ENCODE peak calls at places on chromosomes 11 and 22, in six cellular contexts. P is PC-9, D is GM23248, N is PC-3, I is SK-N-SH, G is MM.1S. A is an unnamed sample. For H3F3A and H3K9me2, the result is how much of the 10 kb centered on the place peaks cover.

GRCh38 chr11:47912843-47913437 is 64.8 kb upstream of the NUP160 start:
- DNase-seq in P (peak), D (peak), N (no peak), I (no peak), G (no peak), A (no peak)

GRCh38 chr11:95108159-95108611 is 18.5 kb downstream of the ENDOD1 start:
- DNase-seq in P (peak), D (peak), N (peak), I (no peak), G (no peak), A (no peak)

GRCh38 chr11:76493626-76494539 is 49.1 kb downstream of the EMSY start:
- DNase-seq in P (no peak), D (no peak), N (no peak), I (no peak), G (no peak), A (no peak)

GRCh38 chr11:74559934-74560309 is 32.5 kb upstream of the POLD3 start:
- DNase-seq in P (no peak), D (peak), N (peak), I (no peak), G (no peak), A (no peak)

GRCh38 chr22:49996192-49996531 is 16.4 kb downstream of the IL17REL start:
- DNase-seq in P (no peak), D (no peak), N (no peak), I (no peak), G (no peak), A (no peak)

GRCh38 chr11:12222099-12222751 is 111.8 kb downstream of the MICAL2 start:
- DNase-seq in P (peak), D (no peak), N (no peak), I (no peak), G (no peak), A (no peak)

GRCh38 chr11:102791271-102792036 is 6.5 kb downstream of the MMP1 start:
- DNase-seq in P (no peak), D (peak), N (peak), I (no peak), G (no peak), A (no peak)

GRCh38 chr11:104897891-104898684 is at the start of gene CASP12:
- DNase-seq in P (no peak), D (no peak), N (no peak), I (no peak), G (no peak), A (no peak)

GRCh38 chr11:27471067-27471587 is 1.5 kb downstream of the LGR4 start:
- DNase-seq in P (peak), D (peak), N (peak), I (no peak), G (no peak), A (peak)

GRCh38 chr11:114880458-114880857 is 202.1 kb downstream of the NXPE2 start:
- DNase-seq in P (no peak), D (no peak), N (no peak), I (no peak), G (no peak), A (no peak)

GRCh38 chr22:19523240-19524169 is 705 bp downstream of the CLDN5 start:
- DNase-seq in P (no peak), D (peak), N (no peak), I (peak), G (no peak), A (peak)

GRCh38 chr22:39208013-39208680 is 36.6 kb downstream of the PDGFB start:
- DNase-seq in P (no peak), D (no peak), N (no peak), I (no peak), G (no peak), A (no peak)

GRCh38 chr11:15750535-15751297 is 605.6 kb downstream of the SOX6 start:
- DNase-seq in P (no peak), D (no peak), N (no peak), I (peak), G (no peak), A (no peak)

GRCh38 chr11:88171982-88172381 is 3.3 kb downstream of the RAB38 start:
- DNase-seq in P (no peak), D (no peak), N (no peak), I (no peak), G (no peak), A (no peak)

GRCh38 chr11:132427611-132428010 is 1057.2 kb downstream of the NTM start:
- DNase-seq in P (no peak), D (peak), N (no peak), I (no peak), G (no peak), A (no peak)

GRCh38 chr11:59180907-59181306 is 9.0 kb downstream of the DTX4 start:
- DNase-seq in P (no peak), D (no peak), N (no peak), I (no peak), G (no peak), A (no peak)

GRCh38 chr11:3934658-3935057 is 79.2 kb downstream of the STIM1 start:
- DNase-seq in P (no peak), D (no peak), N (no peak), I (peak), G (no peak), A (no peak)

GRCh38 chr22:45504703-45505341 is 2.1 kb downstream of the FBLN1 start:
- DNase-seq in P (no peak), D (peak), N (no peak), I (peak), G (no peak), A (peak)

GRCh38 chr22:40509401-40510134 is 127.0 kb downstream of the MRTFA start:
- DNase-seq in P (peak), D (peak), N (no peak), I (no peak), G (no peak), A (no peak)

GRCh38 chr11:503179-503981 is 3.7 kb downstream of the RNH1 start:
- DNase-seq in P (no peak), D (peak), N (no peak), I (no peak), G (no peak), A (no peak)

GRCh38 chr22:37357471-37357870 is 69.8 kb downstream of the ELFN2 start:
- DNase-seq in P (no peak), D (peak), N (no peak), I (no peak), G (no peak), A (no peak)

GRCh38 chr22:50739894-50740293 is 1.9 kb downstream of the ACR start:
- DNase-seq in P (no peak), D (no peak), N (no peak), I (no peak), G (no peak), A (no peak)

GRCh38 chr22:44732017-44732561 is 20.3 kb upstream of the ARHGAP8 start:
- DNase-seq in P (peak), D (no peak), N (no peak), I (peak), G (no peak), A (no peak)

GRCh38 chr11:105046898-105047579 is 1.9 kb upstream of the CARD16 start:
- DNase-seq in P (peak), D (peak), N (peak), I (no peak), G (no peak), A (peak)

GRCh38 chr11:18749681-18750319 is 23.8 kb upstream of the IGSF22 start:
- DNase-seq in P (peak), D (peak), N (peak), I (peak), G (no peak), A (peak)

GRCh38 chr11:20669833-20670684 is 673 bp downstream of the NELL1 start:
- DNase-seq in P (no peak), D (no peak), N (no peak), I (peak), G (no peak), A (peak)

GRCh38 chr22:40363059-40363458 is 7.3 kb upstream of the SGSM3 start:
- DNase-seq in P (no peak), D (peak), N (no peak), I (no peak), G (no peak), A (no peak)

GRCh38 chr11:47335733-47336132 is 16.8 kb downstream of the MYBPC3 start:
- DNase-seq in P (no peak), D (no peak), N (no peak), I (no peak), G (no peak), A (no peak)

GRCh38 chr11:75543808-75544207 is 18.1 kb upstream of the GDPD5 start:
- DNase-seq in P (no peak), D (no peak), N (no peak), I (no peak), G (no peak), A (no peak)

GRCh38 chr22:19178065-19178658 is 374 bp downstream of the SLC25A1 start:
- DNase-seq in P (no peak), D (peak), N (peak), I (peak), G (peak), A (peak)

GRCh38 chr11:73894725-73895335 is 18.0 kb downstream of the PAAF1 start:
- DNase-seq in P (no peak), D (peak), N (peak), I (no peak), G (no peak), A (no peak)

GRCh38 chr11:13012037-13012693 is 3.0 kb downstream of the RASSF10 start:
- DNase-seq in P (no peak), D (no peak), N (no peak), I (no peak), G (no peak), A (peak)

GRCh38 chr11:19241260-19242183 is 777 bp upstream of the E2F8 start:
- DNase-seq in P (no peak), D (peak), N (peak), I (peak), G (peak), A (peak)

GRCh38 chr11:69075421-69076128 is 26.8 kb downstream of the TPCN2 start:
- DNase-seq in P (no peak), D (peak), N (peak), I (no peak), G (no peak), A (no peak)
- H3F3A ChIP-seq in P (under half), D (under half), N (under half), I (under half), G (under half), A (under half)

DNA sequence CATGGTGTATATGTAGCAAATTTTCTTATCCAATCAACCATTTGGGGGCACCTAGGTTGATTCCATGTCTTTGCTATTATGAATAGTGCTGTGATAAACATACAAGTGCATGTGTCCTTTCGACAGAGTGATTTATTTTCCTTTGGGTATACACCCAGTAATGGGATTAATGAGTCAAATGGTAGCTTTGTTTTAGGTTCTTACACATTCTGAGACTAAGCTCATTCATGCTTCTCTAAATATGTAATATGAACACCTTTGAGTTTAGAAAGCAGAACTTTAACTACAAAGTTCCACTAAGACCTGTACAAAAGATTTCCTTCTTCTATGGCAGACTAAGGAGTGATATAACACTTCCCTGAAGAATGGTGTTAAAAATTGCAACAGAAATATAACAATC is 627.0 kb downstream of the KCNA4 start:
- DNase-seq in P (no peak), D (no peak), N (no peak), I (no peak), G (no peak), A (no peak)
- H3K9me2 ChIP-seq in P (under half), D (under half), N (under half), I (under half), G (under half), A (under half)

GRCh38 chr11:10800292-10800691 is 8.4 kb downstream of the EIF4G2 start:
- DNase-seq in P (no peak), D (no peak), N (no peak), I (no peak), G (no peak), A (no peak)

GRCh38 chr11:10796191-10796590 is 12.5 kb downstream of the EIF4G2 start:
- DNase-seq in P (no peak), D (no peak), N (no peak), I (no peak), G (no peak), A (no peak)

GRCh38 chr11:10797561-10797960 is 11.2 kb downstream of the EIF4G2 start:
- DNase-seq in P (no peak), D (no peak), N (no peak), I (no peak), G (no peak), A (no peak)

GRCh38 chr11:10793470-10794255 is 15.1 kb downstream of the EIF4G2 start:
- DNase-seq in P (no peak), D (no peak), N (peak), I (no peak), G (no peak), A (no peak)

GRCh38 chr11:10798330-10798980 is 10.3 kb downstream of the EIF4G2 start:
- DNase-seq in P (no peak), D (no peak), N (no peak), I (no peak), G (no peak), A (no peak)
- H3F3A ChIP-seq in P (half or more), D (half or more), N (under half), I (half or more), G (under half), A (half or more)

GRCh38 chr11:118095967-118096367 is 9.2 kb upstream of the SMIM35 start:
- DNase-seq in P (no peak), D (no peak), N (no peak), I (no peak), G (no peak), A (no peak)
- H3K9me2 ChIP-seq in P (under half), D (under half), N (under half), I (under half), G (under half), A (under half)

GRCh38 chr11:62716816-62717215 is 9.3 kb downstream of the GNG3 start:
- DNase-seq in P (no peak), D (no peak), N (no peak), I (no peak), G (no peak), A (no peak)
- H3F3A ChIP-seq in P (half or more), D (half or more), N (under half), I (under half), G (half or more), A (half or more)